ENCODE peak calls at places on chromosomes 1 and 21, in six cellular contexts. R is CD4-positive, alpha-beta memory T cell; F is neuronal stem cell; C is left ventricle myocardium inferior; O is tibial artery; S is A549. Y is an unnamed sample.

GRCh38 chr1:40658895-40659648 is 6.4 kb downstream of the RIMS3 start:
- DNase-seq in O (no peak), S (no peak), F (no peak), C (no peak), R (no peak), Y (no peak)

GRCh38 chr1:97820470-97821188 is 100.2 kb downstream of the DPYD start:
- DNase-seq in F (no peak), S (peak; percentile 33), O (no peak), C (no peak), R (peak; percentile 12), Y (peak; percentile 2)

GRCh38 chr1:86517336-86517735 is 29.5 kb upstream of the CLCA4 start:
- DNase-seq in C (no peak), F (no peak), R (no peak), O (no peak), S (no peak), Y (no peak)

GRCh38 chr1:89978763-89979162 is 16.1 kb upstream of the ZNF326 start:
- DNase-seq in R (no peak), F (no peak), S (no peak), O (no peak), C (no peak), Y (no peak)

GRCh38 chr1:204503122-204503912 is 8.7 kb upstream of the PIK3C2B start:
- DNase-seq in F (peak; percentile 69), O (no peak), C (no peak), R (peak; percentile 74), S (peak; percentile 78), Y (no peak)

GRCh38 chr21:42393443-42393950 is 2.4 kb downstream of the TMPRSS3 start:
- DNase-seq in C (no peak), O (no peak), R (no peak), S (no peak), F (no peak), Y (no peak)

GRCh38 chr1:22252902-22253790 is 110.2 kb upstream of the WNT4 start:
- DNase-seq in O (no peak), R (no peak), F (no peak), S (no peak), C (no peak), Y (no peak)

GRCh38 chr1:77514871-77515776 is 167.3 kb downstream of the ZZZ3 start:
- DNase-seq in F (no peak), O (no peak), S (peak; percentile 19), R (no peak), C (peak; percentile 44), Y (peak; percentile 61)

GRCh38 chr1:207920481-207921050 is 9.6 kb upstream of the CD34 start:
- DNase-seq in O (no peak), F (no peak), R (no peak), C (no peak), S (no peak), Y (no peak)

GRCh38 chr1:52424238-52424637 is 19.8 kb downstream of the PRPF38A start:
- DNase-seq in F (no peak), S (no peak), O (no peak), C (no peak), R (peak; percentile 65), Y (no peak)

GRCh38 chr1:16114527-16115467 is 41.1 kb downstream of the EPHA2 start:
- DNase-seq in S (no peak), C (no peak), O (no peak), R (no peak), F (no peak), Y (no peak)
- H3K27ac ChIP-seq in S (peak overlapping the region; percentile 23), C (no peak overlapping the region), O (no peak overlapping the region), R (no peak overlapping the region), F (peak overlapping the region; percentile 75), Y (no peak overlapping the region)

GRCh38 chr1:150575518-150576366 is 3.7 kb downstream of the MCL1 start:
- DNase-seq in O (no peak), C (no peak), R (no peak), F (no peak), S (no peak), Y (no peak)

GRCh38 chr1:150574260-150575071 is 4.9 kb downstream of the MCL1 start:
- DNase-seq in S (no peak), O (no peak), C (no peak), R (peak; percentile 28), F (no peak), Y (no peak)

GRCh38 chr1:150576367-150576711 is 3.1 kb downstream of the MCL1 start:
- DNase-seq in F (no peak), R (no peak), S (no peak), C (no peak), O (no peak), Y (no peak)

GRCh38 chr1:150576794-150577556 is 2.4 kb downstream of the MCL1 start:
- DNase-seq in F (no peak), R (peak; percentile 28), S (no peak), C (no peak), O (no peak), Y (no peak)

DNA sequence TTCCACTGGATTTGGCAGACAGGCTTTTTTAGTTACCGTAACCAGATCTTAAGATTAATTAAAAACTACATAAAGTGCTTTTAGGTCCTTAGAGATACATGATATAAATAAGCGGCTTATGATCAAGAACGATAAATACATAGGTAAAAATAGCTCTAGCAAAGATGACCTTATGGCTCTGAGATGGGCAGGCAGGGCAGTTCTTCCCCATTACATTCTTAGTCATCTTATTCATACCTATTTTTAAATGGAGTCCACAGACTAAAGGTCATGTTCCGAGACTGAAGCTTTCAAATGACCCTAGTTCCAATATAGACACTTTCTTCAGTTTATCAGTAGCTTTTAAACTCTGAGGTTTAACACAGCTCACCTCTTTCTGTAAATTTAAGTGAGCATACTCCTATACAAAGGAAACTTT is 4.3 kb downstream of the MCL1 start:
- DNase-seq in F (no peak), O (no peak), R (peak; percentile 17), C (no peak), S (no peak), Y (no peak)
- H3K4me1 ChIP-seq in F (peaks cover 16% of the 10 kb centered on the region), O (peaks cover 58% of the 10 kb centered on the region), R (peaks cover 62% of the 10 kb centered on the region), C (peaks cover 93% of the 10 kb centered on the region), S (peaks cover 63% of the 10 kb centered on the region), Y (no peaks in the 10 kb centered on the region)

DNA sequence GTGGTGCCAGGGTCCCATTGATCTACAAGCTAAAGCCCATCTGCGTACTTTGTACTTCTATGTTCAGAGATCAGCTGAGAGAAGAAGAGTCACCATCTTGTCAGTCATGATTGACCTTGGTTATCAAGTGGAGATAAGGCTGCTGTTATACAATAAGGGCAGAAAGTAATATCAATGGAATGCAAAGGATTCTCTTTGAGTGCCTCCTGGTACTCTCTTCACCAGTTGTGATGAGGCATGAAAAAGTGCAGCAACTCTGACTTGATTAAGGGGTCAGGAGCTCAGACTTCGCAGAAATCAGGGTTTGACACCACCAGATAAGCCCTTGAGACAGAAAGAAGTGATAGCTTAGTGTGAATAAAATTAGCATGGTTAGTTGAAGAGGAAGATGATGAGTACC is 25.7 kb upstream of the SYT14 start:
- DNase-seq in F (no peak), R (no peak), O (no peak), S (no peak), C (no peak), Y (no peak)
- H3K27ac ChIP-seq in F (no peak overlapping the region), R (no peak overlapping the region), O (no peak overlapping the region), S (no peak overlapping the region), C (no peak overlapping the region), Y (no peak overlapping the region)

DNA sequence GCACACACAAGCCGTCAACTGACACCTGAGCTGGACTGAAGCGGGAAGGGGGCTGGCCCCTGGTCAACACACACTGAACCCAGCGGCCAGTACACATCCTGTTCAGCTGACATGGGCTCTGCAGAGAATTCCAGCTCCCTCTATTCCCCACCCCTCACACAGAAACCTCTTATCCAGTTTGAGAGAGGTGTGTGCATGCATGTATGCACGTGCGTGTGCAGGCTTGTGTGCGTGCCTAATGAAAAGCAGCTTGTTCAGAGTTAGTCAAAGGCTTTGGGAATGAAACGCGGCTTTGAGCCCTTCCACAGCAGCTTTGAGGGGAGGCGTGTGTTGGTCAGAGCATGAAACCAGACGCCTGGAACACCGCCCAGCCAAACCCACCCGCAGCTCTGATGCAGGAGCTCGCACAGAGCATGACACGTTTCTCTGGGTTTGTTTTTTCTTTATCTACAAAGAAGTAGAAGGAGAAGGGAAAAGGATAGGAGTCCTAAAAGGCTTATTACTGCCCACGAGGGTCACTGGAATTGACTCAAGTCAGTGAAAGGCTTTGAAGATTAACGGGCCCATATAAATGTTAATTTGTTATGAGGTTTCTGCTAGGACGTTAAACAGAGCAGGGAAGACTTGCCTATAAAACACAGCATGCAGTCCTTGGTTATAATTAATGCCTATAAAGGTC is 184.2 kb downstream of the ETS2 start:
- DNase-seq in R (no peak), S (no peak), O (no peak), F (peak; percentile 18), C (no peak), Y (no peak)
- H3K4me1 ChIP-seq in R (no peaks in the 10 kb centered on the region), S (peaks cover 13% of the 10 kb centered on the region), O (peaks cover 68% of the 10 kb centered on the region), F (peaks cover 47% of the 10 kb centered on the region), C (peaks cover 100% of the 10 kb centered on the region), Y (peaks cover 11% of the 10 kb centered on the region)

GRCh38 chr1:160377585-160378206 is 10.8 kb downstream of the NHLH1 start:
- DNase-seq in O (no peak), S (no peak), F (no peak), C (no peak), R (no peak), Y (no peak)

GRCh38 chr1:160374291-160374690 is 7.4 kb downstream of the NHLH1 start:
- DNase-seq in C (no peak), O (no peak), F (no peak), S (no peak), R (no peak), Y (no peak)

GRCh38 chr1:160376525-160377131 is 9.8 kb downstream of the NHLH1 start:
- DNase-seq in R (peak; percentile 44), F (peak; percentile 67), O (no peak), C (no peak), S (peak; percentile 76), Y (peak; percentile 67)

GRCh38 chr1:160374701-160375443 is 8.0 kb downstream of the NHLH1 start:
- DNase-seq in R (no peak), F (peak; percentile 37), S (no peak), O (no peak), C (no peak), Y (no peak)

DNA sequence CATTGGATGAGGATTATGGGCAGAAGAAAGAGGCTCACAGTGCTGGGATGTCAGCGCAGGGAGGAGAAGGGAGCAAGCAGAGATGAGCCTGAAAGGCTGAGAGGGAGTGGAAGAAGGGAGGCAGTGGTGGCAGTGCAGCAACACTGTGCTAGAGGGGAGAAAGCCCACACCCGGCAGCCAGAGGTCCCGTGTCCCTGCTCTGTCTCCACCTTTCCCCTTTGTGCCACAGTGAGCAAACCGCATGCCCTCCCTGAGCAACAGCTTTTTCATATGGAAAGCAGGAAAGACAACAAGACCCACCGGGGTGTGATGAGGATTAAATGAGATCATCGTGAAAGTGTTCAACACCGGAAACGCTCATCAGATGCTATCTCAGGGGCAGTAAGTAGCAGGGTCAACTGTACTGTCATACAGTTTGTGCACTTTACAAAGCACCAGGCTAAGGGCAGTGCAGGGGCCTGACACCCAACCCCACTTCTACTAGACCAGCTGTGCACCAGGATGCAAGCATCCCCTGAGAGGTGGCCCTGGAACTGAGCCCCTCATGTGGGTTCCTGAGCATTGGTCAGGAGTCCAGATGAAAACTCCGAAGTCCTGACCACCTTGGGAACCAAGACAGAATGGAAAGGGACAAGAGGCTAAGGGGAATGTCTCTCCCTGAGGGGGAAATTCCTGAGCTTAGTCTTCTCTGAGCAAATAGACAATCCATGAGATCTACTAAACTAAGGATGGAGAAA is 9.1 kb downstream of the NHLH1 start:
- DNase-seq in O (no peak), S (no peak), R (no peak), F (peak; percentile 54), C (no peak), Y (no peak)
- H3K27ac ChIP-seq in O (no peak overlapping the region), S (no peak overlapping the region), R (no peak overlapping the region), F (peak overlapping the region; percentile 91), C (peak overlapping the region; percentile 70), Y (no peak overlapping the region)

Y was measured in iPS DF 6.9.